ENCODE peak calls at places on chromosomes 16 and 17, in five cellular contexts. One of them, this sample, is unnamed.

GRCh38 chr17:1898332-1898731 is 68.5 kb downstream of the RPA1 start:
- DNase-seq in H9: no peak
- DNase-seq in mesendoderm: no peak
- DNase-seq in H1: no peak
- DNase-seq in trophoblast cell: no peak
- DNase-seq in this sample: no peak

GRCh38 chr16:72960101-72960500 is 87.8 kb downstream of the ZFHX3 start:
- DNase-seq in H9: no peak
- DNase-seq in mesendoderm: no peak
- DNase-seq in H1: no peak
- DNase-seq in trophoblast cell: no peak
- DNase-seq in this sample: no peak

GRCh38 chr16:68524069-68524820 is 14.8 kb upstream of the ZFP90 start:
- DNase-seq in H9: no peak
- DNase-seq in mesendoderm: peak; percentile 53
- DNase-seq in H1: no peak
- DNase-seq in trophoblast cell: no peak
- DNase-seq in this sample: no peak

GRCh38 chr16:56609463-56609921 is 1.1 kb downstream of the MT2A start:
- DNase-seq in H9: no peak
- DNase-seq in mesendoderm: no peak
- DNase-seq in H1: no peak
- DNase-seq in trophoblast cell: peak; percentile 58
- DNase-seq in this sample: peak; percentile 98

GRCh38 chr16:11350531-11351335 is 5.5 kb downstream of the RMI2 start:
- DNase-seq in H9: no peak
- DNase-seq in mesendoderm: no peak
- DNase-seq in H1: no peak
- DNase-seq in trophoblast cell: peak; percentile 55
- DNase-seq in this sample: peak; percentile 73

GRCh38 chr17:55267777-55268648 is 3.3 kb downstream of the HLF start:
- DNase-seq in H9: no peak
- DNase-seq in mesendoderm: no peak
- DNase-seq in H1: no peak
- DNase-seq in trophoblast cell: no peak
- DNase-seq in this sample: no peak

GRCh38 chr16:88700636-88701482 is 5.3 kb downstream of the RNF166 start:
- DNase-seq in H9: no peak
- DNase-seq in mesendoderm: no peak
- DNase-seq in H1: no peak
- DNase-seq in trophoblast cell: peak; percentile 37
- DNase-seq in this sample: peak; percentile 93

GRCh38 chr17:70687421-70687820 is 518.1 kb downstream of the KCNJ2 start:
- DNase-seq in H9: no peak
- DNase-seq in mesendoderm: peak; percentile 18
- DNase-seq in H1: no peak
- DNase-seq in trophoblast cell: peak; percentile 64
- DNase-seq in this sample: no peak

GRCh38 chr17:6497496-6498221 is 53.4 kb downstream of the PIMREG start:
- DNase-seq in H9: peak; percentile 72
- DNase-seq in mesendoderm: no peak
- DNase-seq in H1: no peak
- DNase-seq in trophoblast cell: no peak
- DNase-seq in this sample: no peak

GRCh38 chr17:8479431-8479947 is 43.8 kb downstream of the NDEL1 start:
- DNase-seq in H9: no peak
- DNase-seq in mesendoderm: no peak
- DNase-seq in H1: no peak
- DNase-seq in trophoblast cell: no peak
- DNase-seq in this sample: no peak

GRCh38 chr16:31430380-31431052 is 2.4 kb upstream of the COX6A2 start:
- DNase-seq in H9: no peak
- DNase-seq in mesendoderm: no peak
- DNase-seq in H1: no peak
- DNase-seq in trophoblast cell: no peak
- DNase-seq in this sample: no peak

GRCh38 chr17:18033442-18034099 is 5.4 kb downstream of the ATPAF2 start:
- DNase-seq in H9: peak; percentile 53
- DNase-seq in mesendoderm: peak; percentile 91
- DNase-seq in H1: peak; percentile 13
- DNase-seq in trophoblast cell: peak; percentile 89
- DNase-seq in this sample: peak; percentile 88

GRCh38 chr17:42679001-42679491 is 2.3 kb upstream of the PLEKHH3 start:
- DNase-seq in H9: peak; percentile 72
- DNase-seq in mesendoderm: peak; percentile 79
- DNase-seq in H1: no peak
- DNase-seq in trophoblast cell: peak; percentile 18
- DNase-seq in this sample: peak; percentile 79

GRCh38 chr17:12789075-12789975 is at the start of gene ARHGAP44:
- DNase-seq in H9: peak; percentile 92
- DNase-seq in mesendoderm: peak; percentile 85
- DNase-seq in H1: peak; percentile 46
- DNase-seq in trophoblast cell: peak; percentile 70
- DNase-seq in this sample: peak; percentile 53

GRCh38 chr17:75983501-75984181 is 4.6 kb downstream of the TEN1 start:
- DNase-seq in H9: peak; percentile 90
- DNase-seq in mesendoderm: peak; percentile 97
- DNase-seq in H1: no peak
- DNase-seq in trophoblast cell: peak; percentile 87
- DNase-seq in this sample: no peak

GRCh38 chr16:90031186-90031930 is 12.1 kb upstream of the DBNDD1 start:
- DNase-seq in H9: no peak
- DNase-seq in mesendoderm: no peak
- DNase-seq in H1: no peak
- DNase-seq in trophoblast cell: no peak
- DNase-seq in this sample: no peak

GRCh38 chr16:15732416-15732815 is 82.4 kb downstream of the NDE1 start:
- DNase-seq in H9: no peak
- DNase-seq in mesendoderm: no peak
- DNase-seq in H1: no peak
- DNase-seq in trophoblast cell: no peak
- DNase-seq in this sample: no peak

GRCh38 chr16:66916518-66916917 is 2.2 kb downstream of the CDH16 start:
- DNase-seq in H9: no peak
- DNase-seq in mesendoderm: no peak
- DNase-seq in H1: no peak
- DNase-seq in trophoblast cell: no peak
- DNase-seq in this sample: no peak

GRCh38 chr17:57518587-57519118 is 226.4 kb downstream of the CCDC182 start:
- DNase-seq in H9: no peak
- DNase-seq in mesendoderm: peak; percentile 54
- DNase-seq in H1: no peak
- DNase-seq in trophoblast cell: peak; percentile 53
- DNase-seq in this sample: peak; percentile 84

GRCh38 chr17:8753976-8754440 is 4.3 kb downstream of the SPDYE4 start:
- DNase-seq in H9: no peak
- DNase-seq in mesendoderm: peak; percentile 63
- DNase-seq in H1: no peak
- DNase-seq in trophoblast cell: peak; percentile 47
- DNase-seq in this sample: peak; percentile 7

GRCh38 chr16:77194295-77195231 is 3.6 kb downstream of the MON1B start:
- DNase-seq in H9: no peak
- DNase-seq in mesendoderm: no peak
- DNase-seq in H1: no peak
- DNase-seq in trophoblast cell: no peak
- DNase-seq in this sample: no peak

GRCh38 chr16:77193377-77193776 is 2.4 kb downstream of the MON1B start:
- DNase-seq in H9: no peak
- DNase-seq in mesendoderm: no peak
- DNase-seq in H1: no peak
- DNase-seq in trophoblast cell: no peak
- DNase-seq in this sample: no peak

GRCh38 chr16:77191259-77191969 is 424 bp downstream of the MON1B start:
- DNase-seq in H9: no peak
- DNase-seq in mesendoderm: no peak
- DNase-seq in H1: no peak
- DNase-seq in trophoblast cell: no peak
- DNase-seq in this sample: peak; percentile 30

GRCh38 chr16:77190190-77190477 is 856 bp upstream of the MON1B start:
- DNase-seq in H9: no peak
- DNase-seq in mesendoderm: no peak
- DNase-seq in H1: no peak
- DNase-seq in trophoblast cell: no peak
- DNase-seq in this sample: no peak

GRCh38 chr16:77190478-77191258 is at the start of gene MON1B:
- DNase-seq in H9: peak; percentile 99
- DNase-seq in mesendoderm: peak; percentile 100
- DNase-seq in H1: peak; percentile 96
- DNase-seq in trophoblast cell: peak; percentile 99
- DNase-seq in this sample: peak; percentile 99
- H3K18ac ChIP-seq in H9: peak within 1 kb of the TSS; percentile 99
- H3K18ac ChIP-seq in mesendoderm: peak within 1 kb of the TSS; percentile 55
- H3K18ac ChIP-seq in H1: peak within 1 kb of the TSS; percentile 78
- H3K18ac ChIP-seq in trophoblast cell: peak within 1 kb of the TSS; percentile 64
- H3K18ac ChIP-seq in this sample: peak within 1 kb of the TSS; percentile 57

DNA sequence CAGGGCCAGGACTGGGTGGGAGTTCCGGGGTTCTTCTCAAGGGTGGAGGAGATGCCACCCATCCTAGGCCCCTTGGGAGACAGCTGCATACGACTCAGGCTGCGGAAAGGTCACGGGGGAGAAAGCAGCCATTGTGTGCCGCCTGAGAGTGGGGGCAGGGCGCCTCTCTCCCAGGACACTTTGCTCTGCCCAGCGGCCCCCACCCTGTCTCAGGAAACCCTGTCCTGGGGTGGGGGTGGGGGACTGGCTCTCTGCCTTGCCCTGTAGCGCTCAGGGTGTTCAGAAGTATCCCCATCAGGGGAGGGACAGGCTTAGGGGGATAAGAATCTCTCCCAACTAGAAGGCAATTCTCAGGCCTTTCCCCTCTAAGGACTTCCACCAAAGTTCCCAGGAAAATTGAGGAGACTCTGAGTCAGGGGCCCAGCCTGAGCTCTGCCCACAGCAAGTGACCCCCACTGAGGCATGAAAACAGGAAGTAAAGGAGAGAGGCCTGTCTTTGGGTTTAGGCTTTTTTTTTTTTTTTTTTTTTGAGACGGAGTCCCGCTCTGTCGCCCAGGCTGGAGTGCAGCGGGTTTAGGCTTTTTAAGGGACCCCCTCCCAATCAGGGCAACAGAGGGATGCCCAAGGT is 4.9 kb downstream of the GIT1 start:
- DNase-seq in H9: no peak
- DNase-seq in mesendoderm: no peak
- DNase-seq in H1: no peak
- DNase-seq in trophoblast cell: no peak
- DNase-seq in this sample: no peak
- H3K9ac ChIP-seq in H9: no peak overlapping the region
- H3K9ac ChIP-seq in mesendoderm: peak overlapping the region; percentile 4
- H3K9ac ChIP-seq in H1: no peak overlapping the region
- H3K9ac ChIP-seq in trophoblast cell: no peak overlapping the region
- H3K9ac ChIP-seq in this sample: no peak overlapping the region

DNA sequence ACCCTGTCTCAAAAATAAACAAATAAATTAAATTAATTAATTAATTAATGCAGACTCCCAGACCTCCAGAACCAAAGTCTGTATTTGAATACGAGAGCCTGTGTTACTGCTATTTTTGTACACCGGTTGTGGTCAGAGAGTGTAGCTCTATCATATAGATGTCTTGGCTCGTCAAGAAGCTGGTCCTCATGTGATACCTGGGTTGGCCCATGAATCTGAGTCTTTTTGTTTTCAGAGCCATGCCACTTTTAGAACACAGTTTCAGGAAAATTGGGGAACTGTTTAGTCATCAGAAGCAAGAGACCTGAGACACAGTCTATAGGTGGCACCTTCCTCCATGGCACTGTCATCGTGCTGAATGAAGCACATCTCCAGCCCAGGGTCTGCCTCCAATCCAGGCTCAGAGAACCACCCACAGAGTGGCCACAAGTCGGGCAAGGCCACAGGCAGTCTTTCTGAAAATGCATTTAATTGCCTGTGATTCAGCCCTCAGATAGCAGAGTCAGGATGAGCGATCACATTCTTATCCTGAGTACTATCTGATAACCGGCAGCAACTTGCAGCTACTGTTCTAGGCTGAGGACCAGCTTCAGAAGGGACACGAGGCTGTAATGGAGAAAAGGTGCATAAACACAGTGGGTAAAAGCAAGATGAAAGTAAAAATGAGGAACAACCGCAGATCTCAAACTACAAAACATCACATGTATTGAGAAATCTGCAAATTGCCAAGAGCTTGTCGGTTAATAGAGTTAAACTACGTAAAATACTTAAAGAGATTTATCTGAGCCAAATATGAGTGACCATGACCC is 14.2 kb upstream of the HAPSTR1 start:
- DNase-seq in H9: no peak
- DNase-seq in mesendoderm: peak; percentile 86
- DNase-seq in H1: no peak
- DNase-seq in trophoblast cell: peak; percentile 92
- DNase-seq in this sample: peak; percentile 84
- H3K18ac ChIP-seq in H9: no peak overlapping the region
- H3K18ac ChIP-seq in mesendoderm: no peak overlapping the region
- H3K18ac ChIP-seq in H1: no peak overlapping the region
- H3K18ac ChIP-seq in trophoblast cell: peak overlapping the region; percentile 11
- H3K18ac ChIP-seq in this sample: peak overlapping the region; percentile 86

DNA sequence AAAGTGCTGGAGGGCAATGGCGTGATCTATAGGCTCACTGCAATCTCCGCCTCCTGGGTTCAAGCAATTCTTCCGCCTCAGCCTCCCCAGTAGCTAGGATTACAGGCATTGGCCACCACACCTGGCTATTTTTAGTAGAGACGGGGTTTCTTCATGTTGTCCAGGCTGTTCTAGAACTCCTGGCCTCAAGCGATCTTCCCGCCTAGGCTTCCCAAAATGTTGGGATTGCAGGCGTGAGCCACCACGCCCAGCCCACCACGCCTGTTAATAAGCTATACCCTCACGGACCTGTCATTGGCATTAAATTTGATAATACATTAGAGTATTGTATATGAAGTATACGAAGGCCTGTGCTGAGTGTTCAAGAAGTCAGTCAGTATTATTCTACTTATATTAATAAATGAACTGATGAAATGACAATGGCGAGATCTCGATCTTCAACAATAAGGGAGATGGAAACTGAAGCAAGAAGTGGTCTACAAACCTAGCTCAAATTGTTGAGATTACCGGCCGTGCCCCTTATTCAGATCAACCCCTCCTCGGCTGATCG is 818 bp upstream of the BCAS3 start:
- DNase-seq in H9: no peak
- DNase-seq in mesendoderm: no peak
- DNase-seq in H1: no peak
- DNase-seq in trophoblast cell: peak; percentile 2
- DNase-seq in this sample: no peak
- H3K9ac ChIP-seq in H9: peak overlapping the region; percentile 71
- H3K9ac ChIP-seq in mesendoderm: peak overlapping the region; percentile 57
- H3K9ac ChIP-seq in H1: no peak overlapping the region
- H3K9ac ChIP-seq in trophoblast cell: peak overlapping the region; percentile 36
- H3K9ac ChIP-seq in this sample: peak overlapping the region; percentile 89

This sample was measured in mesenchymal stem cell.